ENCODE peak calls at places on chromosome 3, in five cellular contexts. One of them, this sample, is unnamed.
A peak's percentile ranks its signal among the peaks of the same experiment; 100 is the strongest.

GRCh38 chr3:28467414-28467813 is 118.8 kb upstream of the AZI2 start:
- DNase-seq in kidney: no peak
- DNase-seq in amygdala: no peak
- DNase-seq in RWPE1: no peak
- DNase-seq in stimulated activated CD8-positive, alpha-beta memory T cell treated with anti-CD3 and anti-CD28 coated beads, Interleukin-12 subunit alpha, Interleukin-12 subunit beta, amount 100 ng/mL, for 4 hours: no peak
- DNase-seq in this sample: no peak

GRCh38 chr3:42666022-42666421 is 12.5 kb downstream of the ZBTB47 start:
- DNase-seq in stimulated activated CD8-positive, alpha-beta memory T cell treated with anti-CD3 and anti-CD28 coated beads, Interleukin-12 subunit alpha, Interleukin-12 subunit beta, amount 100 ng/mL, for 4 hours: no peak
- DNase-seq in kidney: peak; percentile 58
- DNase-seq in amygdala: no peak
- DNase-seq in RWPE1: no peak
- DNase-seq in this sample: no peak

GRCh38 chr3:156474560-156475389 is 80.1 kb downstream of the SSR3 start:
- DNase-seq in kidney: no peak
- DNase-seq in RWPE1: no peak
- DNase-seq in stimulated activated CD8-positive, alpha-beta memory T cell treated with anti-CD3 and anti-CD28 coated beads, Interleukin-12 subunit alpha, Interleukin-12 subunit beta, amount 100 ng/mL, for 4 hours: no peak
- DNase-seq in amygdala: no peak
- DNase-seq in this sample: no peak

GRCh38 chr3:15460891-15461524 is 33.6 kb downstream of the EAF1 start:
- DNase-seq in kidney: no peak
- DNase-seq in amygdala: no peak
- DNase-seq in stimulated activated CD8-positive, alpha-beta memory T cell treated with anti-CD3 and anti-CD28 coated beads, Interleukin-12 subunit alpha, Interleukin-12 subunit beta, amount 100 ng/mL, for 4 hours: no peak
- DNase-seq in RWPE1: no peak
- DNase-seq in this sample: no peak

GRCh38 chr3:53740946-53741345 is 105.3 kb downstream of the CHDH start:
- DNase-seq in amygdala: no peak
- DNase-seq in stimulated activated CD8-positive, alpha-beta memory T cell treated with anti-CD3 and anti-CD28 coated beads, Interleukin-12 subunit alpha, Interleukin-12 subunit beta, amount 100 ng/mL, for 4 hours: no peak
- DNase-seq in kidney: no peak
- DNase-seq in RWPE1: no peak
- DNase-seq in this sample: no peak

GRCh38 chr3:56801597-56802410 is at the start of gene ARHGEF3:
- DNase-seq in stimulated activated CD8-positive, alpha-beta memory T cell treated with anti-CD3 and anti-CD28 coated beads, Interleukin-12 subunit alpha, Interleukin-12 subunit beta, amount 100 ng/mL, for 4 hours: peak; percentile 89
- DNase-seq in RWPE1: peak; percentile 82
- DNase-seq in kidney: peak; percentile 95
- DNase-seq in amygdala: peak; percentile 68
- DNase-seq in this sample: peak; percentile 18

GRCh38 chr3:101853465-101853864 is 4.2 kb downstream of the NFKBIZ start:
- DNase-seq in amygdala: no peak
- DNase-seq in RWPE1: no peak
- DNase-seq in stimulated activated CD8-positive, alpha-beta memory T cell treated with anti-CD3 and anti-CD28 coated beads, Interleukin-12 subunit alpha, Interleukin-12 subunit beta, amount 100 ng/mL, for 4 hours: no peak
- DNase-seq in kidney: no peak
- DNase-seq in this sample: no peak

GRCh38 chr3:11565932-11566331 is 77.8 kb downstream of the VGLL4 start:
- DNase-seq in RWPE1: no peak
- DNase-seq in stimulated activated CD8-positive, alpha-beta memory T cell treated with anti-CD3 and anti-CD28 coated beads, Interleukin-12 subunit alpha, Interleukin-12 subunit beta, amount 100 ng/mL, for 4 hours: no peak
- DNase-seq in kidney: peak; percentile 42
- DNase-seq in amygdala: no peak
- DNase-seq in this sample: no peak

GRCh38 chr3:46076606-46077005 is 49.3 kb upstream of the XCR1 start:
- DNase-seq in stimulated activated CD8-positive, alpha-beta memory T cell treated with anti-CD3 and anti-CD28 coated beads, Interleukin-12 subunit alpha, Interleukin-12 subunit beta, amount 100 ng/mL, for 4 hours: no peak
- DNase-seq in RWPE1: no peak
- DNase-seq in kidney: no peak
- DNase-seq in amygdala: no peak
- DNase-seq in this sample: no peak

GRCh38 chr3:134677196-134677986 is 26.6 kb upstream of the KY start:
- DNase-seq in amygdala: no peak
- DNase-seq in stimulated activated CD8-positive, alpha-beta memory T cell treated with anti-CD3 and anti-CD28 coated beads, Interleukin-12 subunit alpha, Interleukin-12 subunit beta, amount 100 ng/mL, for 4 hours: no peak
- DNase-seq in RWPE1: no peak
- DNase-seq in kidney: no peak
- DNase-seq in this sample: no peak

GRCh38 chr3:96966181-96966929 is 152.0 kb downstream of the EPHA6 start:
- DNase-seq in RWPE1: peak; percentile 5
- DNase-seq in amygdala: no peak
- DNase-seq in stimulated activated CD8-positive, alpha-beta memory T cell treated with anti-CD3 and anti-CD28 coated beads, Interleukin-12 subunit alpha, Interleukin-12 subunit beta, amount 100 ng/mL, for 4 hours: no peak
- DNase-seq in kidney: no peak
- DNase-seq in this sample: no peak

GRCh38 chr3:94066829-94067470 is 4.1 kb downstream of the NSUN3 start:
- DNase-seq in amygdala: no peak
- DNase-seq in RWPE1: no peak
- DNase-seq in stimulated activated CD8-positive, alpha-beta memory T cell treated with anti-CD3 and anti-CD28 coated beads, Interleukin-12 subunit alpha, Interleukin-12 subunit beta, amount 100 ng/mL, for 4 hours: no peak
- DNase-seq in kidney: no peak
- DNase-seq in this sample: no peak

GRCh38 chr3:59432676-59433075 is 382.9 kb upstream of the CFAP20DC start:
- DNase-seq in stimulated activated CD8-positive, alpha-beta memory T cell treated with anti-CD3 and anti-CD28 coated beads, Interleukin-12 subunit alpha, Interleukin-12 subunit beta, amount 100 ng/mL, for 4 hours: no peak
- DNase-seq in kidney: no peak
- DNase-seq in RWPE1: no peak
- DNase-seq in amygdala: no peak
- DNase-seq in this sample: no peak

GRCh38 chr3:18745472-18745871 is 320.3 kb upstream of the SATB1 start:
- DNase-seq in stimulated activated CD8-positive, alpha-beta memory T cell treated with anti-CD3 and anti-CD28 coated beads, Interleukin-12 subunit alpha, Interleukin-12 subunit beta, amount 100 ng/mL, for 4 hours: no peak
- DNase-seq in amygdala: no peak
- DNase-seq in kidney: no peak
- DNase-seq in RWPE1: no peak
- DNase-seq in this sample: no peak

GRCh38 chr3:39843440-39843839 is 34.0 kb downstream of the MYRIP start:
- DNase-seq in RWPE1: no peak
- DNase-seq in kidney: no peak
- DNase-seq in amygdala: no peak
- DNase-seq in stimulated activated CD8-positive, alpha-beta memory T cell treated with anti-CD3 and anti-CD28 coated beads, Interleukin-12 subunit alpha, Interleukin-12 subunit beta, amount 100 ng/mL, for 4 hours: no peak
- DNase-seq in this sample: no peak

GRCh38 chr3:130892759-130893239 is 1.1 kb upstream of the ATP2C1 start:
- DNase-seq in stimulated activated CD8-positive, alpha-beta memory T cell treated with anti-CD3 and anti-CD28 coated beads, Interleukin-12 subunit alpha, Interleukin-12 subunit beta, amount 100 ng/mL, for 4 hours: peak; percentile 13
- DNase-seq in kidney: no peak
- DNase-seq in RWPE1: peak; percentile 74
- DNase-seq in amygdala: peak; percentile 68
- DNase-seq in this sample: peak; percentile 87

GRCh38 chr3:34178415-34178814 is 380.0 kb downstream of the PDCD6IP start:
- DNase-seq in RWPE1: no peak
- DNase-seq in stimulated activated CD8-positive, alpha-beta memory T cell treated with anti-CD3 and anti-CD28 coated beads, Interleukin-12 subunit alpha, Interleukin-12 subunit beta, amount 100 ng/mL, for 4 hours: no peak
- DNase-seq in amygdala: no peak
- DNase-seq in kidney: no peak
- DNase-seq in this sample: no peak

GRCh38 chr3:151403246-151403645 is 18.7 kb upstream of the P2RY12 start:
- DNase-seq in amygdala: no peak
- DNase-seq in RWPE1: no peak
- DNase-seq in stimulated activated CD8-positive, alpha-beta memory T cell treated with anti-CD3 and anti-CD28 coated beads, Interleukin-12 subunit alpha, Interleukin-12 subunit beta, amount 100 ng/mL, for 4 hours: no peak
- DNase-seq in kidney: no peak
- DNase-seq in this sample: no peak

GRCh38 chr3:11558461-11558903 is 85.2 kb downstream of the VGLL4 start:
- DNase-seq in amygdala: no peak
- DNase-seq in kidney: peak; percentile 74
- DNase-seq in stimulated activated CD8-positive, alpha-beta memory T cell treated with anti-CD3 and anti-CD28 coated beads, Interleukin-12 subunit alpha, Interleukin-12 subunit beta, amount 100 ng/mL, for 4 hours: no peak
- DNase-seq in RWPE1: no peak
- DNase-seq in this sample: no peak

This sample was measured in NCI-H1436.